ENCODE peak calls at places on chromosomes 2 and 18, in five cellular contexts. L is activated CD4-positive, alpha-beta T cell treated with anti-CD3 and anti-CD28 coated beads, Interleukin-2, amount 50 U/mL, for 48 hours; R is nucleus accumbens; U is left kidney; J is T-helper 9 cell. O is an unnamed sample.

GRCh38 chr2:83471708-83472107 is 987.4 kb downstream of the SUCLG1 start:
- DNase-seq in L (no peak), R (no peak), J (no peak), U (peak), O (no peak)

GRCh38 chr2:71703981-71704545 is 250.7 kb downstream of the DYSF start:
- DNase-seq in U (no peak), J (no peak), L (no peak), R (no peak), O (no peak)

GRCh38 chr2:161316686-161317085 is 8.5 kb downstream of the PSMD14 start:
- DNase-seq in J (no peak), R (no peak), U (no peak), L (no peak), O (no peak)

GRCh38 chr2:191856111-191856876 is 9.4 kb upstream of the CAVIN2 start:
- DNase-seq in L (no peak), U (no peak), R (no peak), J (no peak), O (no peak)

GRCh38 chr18:63247506-63248394 is 71.8 kb downstream of the BCL2 start:
- DNase-seq in J (no peak), L (no peak), U (no peak), R (no peak), O (no peak)

GRCh38 chr2:166125557-166125956 is 2.3 kb downstream of the SCN1A start:
- DNase-seq in R (no peak), L (no peak), J (no peak), U (no peak), O (no peak)

GRCh38 chr2:230666885-230667712 is 45.5 kb upstream of the CAB39 start:
- DNase-seq in R (no peak), J (no peak), U (peak), L (no peak), O (peak)

GRCh38 chr2:76958749-76959148 is 563.4 kb downstream of the LRRTM4 start:
- DNase-seq in U (peak), R (no peak), J (no peak), L (no peak), O (no peak)

GRCh38 chr2:214196260-214196659 is 214.6 kb upstream of the VWC2L start:
- DNase-seq in L (no peak), J (no peak), U (no peak), R (no peak), O (no peak)

GRCh38 chr18:23826850-23827620 is 137.8 kb downstream of the LAMA3 start:
- DNase-seq in J (no peak), R (no peak), U (no peak), L (no peak), O (no peak)

GRCh38 chr2:108988796-108989713 is at the start of gene EDAR:
- DNase-seq in J (peak), U (peak), L (peak), R (no peak), O (peak)

GRCh38 chr18:48569915-48570264 is 31.1 kb downstream of the CTIF start:
- DNase-seq in R (no peak), U (no peak), J (no peak), L (no peak), O (no peak)

GRCh38 chr2:61257446-61257845 is 95.5 kb downstream of the C2orf74 start:
- DNase-seq in J (no peak), L (no peak), R (no peak), U (no peak), O (no peak)

GRCh38 chr2:45436456-45436855 is 174.6 kb downstream of the SRBD1 start:
- DNase-seq in R (no peak), J (no peak), L (no peak), U (no peak), O (no peak)

GRCh38 chr2:112143150-112143549 is 5.0 kb downstream of the FBLN7 start:
- DNase-seq in L (peak), U (no peak), R (no peak), J (no peak), O (no peak)

GRCh38 chr18:26621161-26622026 is 73.0 kb upstream of the KCTD1 start:
- DNase-seq in U (peak), L (peak), R (peak), J (no peak), O (peak)

GRCh38 chr18:65975536-65975935 is 224.7 kb downstream of the CDH7 start:
- DNase-seq in J (no peak), L (no peak), R (no peak), U (no peak), O (no peak)

GRCh38 chr2:151827564-151828142 is 568 bp downstream of the ARL5A start:
- DNase-seq in R (no peak), L (peak), J (no peak), U (peak), O (peak)

GRCh38 chr18:2655954-2656236 is 369 bp downstream of the SMCHD1 start:
- DNase-seq in J (no peak), L (peak), R (no peak), U (no peak), O (no peak)

GRCh38 chr2:126145752-126146151 is 510.2 kb upstream of the GYPC start:
- DNase-seq in U (no peak), J (no peak), R (no peak), L (no peak), O (no peak)

GRCh38 chr2:108621087-108621559 is 86.9 kb downstream of the LIMS1 start:
- DNase-seq in J (peak), R (no peak), L (peak), U (peak), O (peak)

GRCh38 chr18:74239567-74239966 is 52.2 kb downstream of the CYB5A start:
- DNase-seq in U (no peak), L (no peak), R (no peak), J (no peak), O (no peak)

GRCh38 chr2:235614900-235615712 is 121.3 kb downstream of the AGAP1 start:
- DNase-seq in J (no peak), R (peak), U (peak), L (no peak), O (no peak)

GRCh38 chr2:20818820-20819219 is 4.1 kb downstream of the LDAH start:
- DNase-seq in L (no peak), J (no peak), R (no peak), U (no peak), O (no peak)

GRCh38 chr2:28347193-28347592 is 45.5 kb upstream of the FOSL2 start:
- DNase-seq in R (no peak), U (no peak), L (no peak), J (no peak), O (no peak)

GRCh38 chr18:48530399-48531081 is 8.3 kb upstream of the CTIF start:
- DNase-seq in R (no peak), J (no peak), L (no peak), U (no peak), O (no peak)

GRCh38 chr18:43486462-43486861 is 209.2 kb upstream of the SYT4 start:
- DNase-seq in U (peak), L (no peak), R (no peak), J (no peak), O (no peak)

GRCh38 chr2:2914252-2914651 is 463.4 kb downstream of the EIPR1 start:
- DNase-seq in U (peak), J (no peak), R (no peak), L (no peak), O (no peak)

GRCh38 chr2:121480826-121481225 is 49.9 kb upstream of the RNU4ATAC start:
- DNase-seq in L (no peak), J (no peak), U (peak), R (no peak), O (no peak)

GRCh38 chr18:4931209-4931608 is 265.8 kb downstream of the AKAIN1 start:
- DNase-seq in L (no peak), J (no peak), R (no peak), U (no peak), O (no peak)

GRCh38 chr2:10588911-10589310 is 100.9 kb downstream of the NOL10 start:
- DNase-seq in J (no peak), L (no peak), R (no peak), U (peak), O (no peak)